ENCODE peak calls at places on chromosomes 3 and 15, in ten cellular contexts. X, B, O, U, S, Z, K, V, G and E are unnamed samples.

GRCh38 chr3:193552911-193553310 is 1.8 kb downstream of the ATP13A4 start:
- DNase-seq in X (no peak), B (no peak), O (no peak), U (no peak), S (no peak), Z (no peak), K (no peak), V (no peak), G (no peak), E (no peak)

GRCh38 chr3:42934111-42934510 is 28.2 kb downstream of the ZNF662 start:
- DNase-seq in X (no peak), B (no peak), O (no peak), U (no peak), S (no peak), Z (no peak), K (no peak), V (no peak), G (no peak), E (no peak)

GRCh38 chr15:53447053-53447574 is 312.3 kb downstream of the WDR72 start:
- DNase-seq in X (no peak), B (no peak), O (no peak), U (no peak), S (no peak), Z (no peak), K (no peak), V (no peak), G (no peak), E (no peak)

GRCh38 chr3:167611718-167612117 is 42.0 kb downstream of the WDR49 start:
- DNase-seq in X (no peak), B (no peak), O (no peak), U (no peak), S (no peak), Z (no peak), K (no peak), V (no peak), G (no peak), E (no peak)

GRCh38 chr3:48397767-48398681 is 26.0 kb downstream of the FBXW12 start:
- DNase-seq in X (no peak), B (no peak), O (no peak), U (no peak), S (no peak), Z (no peak), K (no peak), V (no peak), G (no peak), E (no peak)

GRCh38 chr15:81410318-81410753 is 36.3 kb upstream of the TMC3 start:
- DNase-seq in X (peak; percentile 71), B (peak; percentile 85), O (peak; percentile 22), U (peak; percentile 93), S (no peak), Z (no peak), K (peak; percentile 74), V (peak; percentile 59), G (peak; percentile 60), E (no peak)

GRCh38 chr15:40279437-40280141 is 3.3 kb downstream of the ANKRD63 start:
- DNase-seq in X (peak; percentile 88), B (peak; percentile 34), O (no peak), U (peak; percentile 63), S (peak; percentile 77), Z (no peak), K (no peak), V (no peak), G (peak; percentile 52), E (no peak)

GRCh38 chr3:78343221-78343620 is 1303.3 kb downstream of the ROBO2 start:
- DNase-seq in X (no peak), B (no peak), O (no peak), U (no peak), S (no peak), Z (no peak), K (no peak), V (no peak), G (no peak), E (no peak)

GRCh38 chr3:13772885-13773745 is 106.8 kb downstream of the WNT7A start:
- DNase-seq in X (no peak), B (no peak), O (no peak), U (no peak), S (no peak), Z (no peak), K (no peak), V (no peak), G (no peak), E (no peak)

GRCh38 chr3:52171577-52172261 is 17.5 kb upstream of the POC1A start:
- DNase-seq in X (no peak), B (peak; percentile 59), O (no peak), U (peak; percentile 43), S (no peak), Z (no peak), K (peak; percentile 83), V (no peak), G (no peak), E (peak; percentile 52)

GRCh38 chr3:27859821-27860220 is 137.7 kb upstream of the EOMES start:
- DNase-seq in X (no peak), B (no peak), O (no peak), U (no peak), S (no peak), Z (no peak), K (no peak), V (no peak), G (no peak), E (no peak)

GRCh38 chr3:50356553-50356952 is 2.8 kb downstream of the TMEM115 start:
- DNase-seq in X (peak; percentile 67), B (peak; percentile 36), O (no peak), U (peak; percentile 44), S (no peak), Z (no peak), K (no peak), V (no peak), G (no peak), E (no peak)

GRCh38 chr3:138371070-138371950 is 22.9 kb downstream of the MRAS start:
- DNase-seq in X (no peak), B (no peak), O (no peak), U (no peak), S (no peak), Z (no peak), K (no peak), V (no peak), G (peak; percentile 54), E (no peak)

GRCh38 chr15:74123131-74123429 is 7.3 kb upstream of the ISLR2 start:
- DNase-seq in X (no peak), B (no peak), O (no peak), U (no peak), S (no peak), Z (no peak), K (no peak), V (no peak), G (peak; percentile 60), E (no peak)

GRCh38 chr15:73981761-73982222 is 10.3 kb downstream of the STOML1 start:
- DNase-seq in X (no peak), B (no peak), O (no peak), U (peak; percentile 40), S (no peak), Z (no peak), K (no peak), V (no peak), G (no peak), E (no peak)

GRCh38 chr3:22091329-22091728 is 340.3 kb upstream of the ZNF385D start:
- DNase-seq in X (no peak), B (no peak), O (no peak), U (no peak), S (no peak), Z (no peak), K (no peak), V (no peak), G (no peak), E (no peak)

GRCh38 chr3:22089284-22089683 is 338.3 kb upstream of the ZNF385D start:
- DNase-seq in X (no peak), B (no peak), O (peak; percentile 59), U (peak; percentile 29), S (no peak), Z (no peak), K (peak; percentile 1), V (no peak), G (peak; percentile 28), E (no peak)
- TF ChIP-seq CTCF in X (peak; percentile 29), B (peak; percentile 48), O (peak; percentile 61), U (peak; percentile 46), S (no peak), Z (peak; percentile 70), K (peak; percentile 39), V (peak; percentile 11), G (peak; percentile 77), E (peak; percentile 81)

DNA sequence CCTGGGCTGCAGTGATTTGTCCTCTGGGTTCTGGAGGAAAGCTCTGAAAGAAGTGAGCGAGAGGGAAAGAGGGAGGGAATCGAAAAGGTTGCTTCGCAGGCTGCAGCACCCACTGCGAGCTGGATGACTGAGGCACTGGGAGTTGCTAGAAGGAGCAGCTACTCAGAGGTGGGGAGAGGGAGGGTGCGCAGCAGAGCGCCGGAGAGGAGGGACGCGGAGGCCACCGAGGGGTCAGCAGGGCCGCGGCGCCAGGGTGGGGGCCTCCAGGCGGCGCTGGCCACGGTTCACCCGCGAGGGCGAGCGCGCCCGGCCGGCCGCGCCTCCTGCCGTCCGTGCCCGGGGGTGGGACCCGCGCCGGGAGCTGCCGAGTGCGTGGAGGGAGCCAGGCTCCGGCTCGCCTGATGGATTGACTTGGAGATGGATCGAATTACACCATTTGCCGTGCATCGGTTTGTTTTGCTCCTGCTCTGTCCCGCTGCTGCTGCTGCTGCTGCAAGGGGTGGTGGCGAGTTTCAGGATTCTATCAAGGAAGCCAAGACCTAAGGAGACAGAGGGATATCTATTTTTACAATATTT is at the start of gene SEMA6D:
- DNase-seq in X (peak; percentile 89), B (peak; percentile 70), O (no peak), U (peak; percentile 71), S (no peak), Z (peak; percentile 86), K (peak; percentile 85), V (peak; percentile 36), G (no peak), E (peak; percentile 77)
- TF ChIP-seq CTCF in X (peak; percentile 63), B (peak; percentile 16), O (no peak), U (no peak), S (no peak), Z (peak; percentile 71), K (peak; percentile 51), V (peak; percentile 9), G (no peak), E (peak; percentile 75)

GRCh38 chr3:126372413-126373145 is 15.4 kb upstream of the KLF15 start:
- DNase-seq in X (peak; percentile 60), B (no peak), O (no peak), U (no peak), S (no peak), Z (peak; percentile 54), K (no peak), V (no peak), G (no peak), E (peak; percentile 85)
- TF ChIP-seq CTCF in X (no peak), B (no peak), O (peak; percentile 35), U (no peak), S (no peak), Z (no peak), K (no peak), V (no peak), G (no peak), E (no peak)

GRCh38 chr3:117616213-117616612 is 906.6 kb downstream of the TUSC7 start:
- DNase-seq in X (no peak), B (peak; percentile 6), O (no peak), U (no peak), S (no peak), Z (no peak), K (no peak), V (no peak), G (no peak), E (no peak)
- TF ChIP-seq CTCF in X (no peak), B (peak; percentile 30), O (peak; percentile 0), U (no peak), S (no peak), Z (peak; percentile 23), K (peak; percentile 7), V (no peak), G (no peak), E (peak; percentile 75)

GRCh38 chr3:122824465-122825379 is 29.9 kb downstream of the SLC49A4 start:
- DNase-seq in X (no peak), B (peak; percentile 21), O (no peak), U (no peak), S (no peak), Z (no peak), K (peak; percentile 42), V (peak; percentile 36), G (no peak), E (no peak)
- TF ChIP-seq CTCF in X (no peak), B (no peak), O (no peak), U (no peak), S (no peak), Z (no peak), K (no peak), V (no peak), G (no peak), E (no peak)